ENCODE peak calls at places on chromosomes 11 and 22, in four cellular contexts. W, X, H and E are unnamed samples.

GRCh38 chr11:10526974-10527918 is 13.7 kb downstream of the RNF141 start:
- ATAC-seq in W (peak; percentile 49), H (peak; percentile 98), X (peak; percentile 99), E (peak; percentile 99)

GRCh38 chr22:29327089-29327764 is 11.7 kb upstream of the RASL10A start:
- ATAC-seq in W (no peak), X (no peak), H (no peak), E (no peak)

GRCh38 chr22:36816635-36817428 is at the start of gene PVALB:
- ATAC-seq in H (peak; percentile 62), W (peak; percentile 37), X (no peak), E (peak; percentile 21)

GRCh38 chr11:98185245-98185644 is 835.5 kb upstream of the CNTN5 start:
- ATAC-seq in W (no peak), H (no peak), X (no peak), E (no peak)

GRCh38 chr11:120344302-120345004 is 8.2 kb downstream of the ARHGEF12 start:
- ATAC-seq in X (peak; percentile 92), W (peak; percentile 91), H (peak; percentile 70), E (peak; percentile 86)

GRCh38 chr22:50274311-50274710 is 4.1 kb upstream of the MAPK11 start:
- ATAC-seq in H (peak; percentile 17), X (no peak), W (no peak), E (no peak)

GRCh38 chr22:19963863-19964642 is 22.4 kb upstream of the TXNRD2 start:
- ATAC-seq in X (no peak), H (no peak), W (no peak), E (no peak)

GRCh38 chr11:95247883-95248282 is 16.9 kb upstream of the SESN3 start:
- ATAC-seq in X (no peak), H (no peak), W (no peak), E (no peak)

GRCh38 chr22:17085277-17086091 is 684 bp downstream of the IL17RA start:
- ATAC-seq in W (peak; percentile 16), X (no peak), H (peak; percentile 18), E (peak; percentile 26)

GRCh38 chr11:116473790-116474346 is 298.9 kb downstream of the BUD13 start:
- ATAC-seq in X (no peak), H (no peak), W (no peak), E (no peak)

GRCh38 chr11:20584093-20584774 is 15.2 kb upstream of the SLC6A5 start:
- ATAC-seq in X (no peak), W (no peak), H (peak; percentile 95), E (no peak)

GRCh38 chr22:37196539-37197450 is 8.7 kb upstream of the C1QTNF6 start:
- ATAC-seq in H (peak; percentile 39), X (no peak), W (no peak), E (no peak)

GRCh38 chr11:75035911-75036536 is 47.3 kb downstream of the NEU3 start:
- ATAC-seq in W (no peak), H (peak; percentile 73), X (no peak), E (no peak)

GRCh38 chr11:95066721-95067041 is at the start of gene SRSF8:
- ATAC-seq in X (peak; percentile 26), W (peak; percentile 16), H (peak; percentile 52), E (peak; percentile 45)

GRCh38 chr11:126149759-126150236 is 61.7 kb downstream of the RPUSD4 start:
- ATAC-seq in X (peak; percentile 31), H (no peak), W (no peak), E (no peak)

GRCh38 chr11:73147771-73148681 is 5.9 kb upstream of the FCHSD2 start:
- ATAC-seq in X (peak; percentile 31), W (no peak), H (no peak), E (peak; percentile 61)

GRCh38 chr11:129854229-129854805 is 38.7 kb downstream of the TMEM45B start:
- ATAC-seq in H (peak; percentile 55), W (peak; percentile 26), X (no peak), E (peak; percentile 49)